ENCODE peak calls at places on chromosomes 4 and X, in six cellular contexts. One of them, this sample, is unnamed. For H3K9me3, the result is how much of the 10 kb centered on the place peaks cover.

GRCh38 chr4:48943387-48943786 is 36.8 kb upstream of the OCIAD2 start:
- DNase-seq in astrocyte: no peak
- DNase-seq in IMR-90: no peak
- DNase-seq in psoas muscle: no peak
- DNase-seq in heart right ventricle: no peak
- DNase-seq in uterus: no peak
- DNase-seq in this sample: no peak

GRCh38 chr4:7214359-7214758 is 22.0 kb downstream of the SORCS2 start:
- DNase-seq in uterus: no peak
- DNase-seq in astrocyte: peak
- DNase-seq in psoas muscle: no peak
- DNase-seq in heart right ventricle: no peak
- DNase-seq in IMR-90: no peak
- DNase-seq in this sample: no peak

GRCh38 chr4:87461281-87461700 is 38.9 kb downstream of the NUDT9 start:
- DNase-seq in heart right ventricle: no peak
- DNase-seq in IMR-90: peak
- DNase-seq in psoas muscle: no peak
- DNase-seq in uterus: no peak
- DNase-seq in astrocyte: peak
- DNase-seq in this sample: no peak

GRCh38 chr4:145709843-145710242 is 29.9 kb downstream of the C4orf51 start:
- DNase-seq in heart right ventricle: no peak
- DNase-seq in uterus: no peak
- DNase-seq in astrocyte: peak
- DNase-seq in psoas muscle: no peak
- DNase-seq in IMR-90: peak
- DNase-seq in this sample: no peak

GRCh38 chrX:122245943-122246342 is 938.1 kb upstream of the GRIA3 start:
- DNase-seq in astrocyte: no peak
- DNase-seq in IMR-90: no peak
- DNase-seq in psoas muscle: no peak
- DNase-seq in uterus: no peak
- DNase-seq in heart right ventricle: no peak
- DNase-seq in this sample: no peak

GRCh38 chr4:147831452-147832192 is 99.7 kb downstream of the ARHGAP10 start:
- DNase-seq in uterus: peak
- DNase-seq in heart right ventricle: no peak
- DNase-seq in IMR-90: peak
- DNase-seq in astrocyte: peak
- DNase-seq in psoas muscle: no peak
- DNase-seq in this sample: peak

GRCh38 chr4:175674219-175674618 is 137.8 kb downstream of the GPM6A start:
- DNase-seq in astrocyte: no peak
- DNase-seq in psoas muscle: no peak
- DNase-seq in uterus: no peak
- DNase-seq in heart right ventricle: no peak
- DNase-seq in IMR-90: no peak
- DNase-seq in this sample: no peak

GRCh38 chr4:140013088-140013487 is 140.9 kb downstream of the MAML3 start:
- DNase-seq in heart right ventricle: no peak
- DNase-seq in IMR-90: no peak
- DNase-seq in psoas muscle: no peak
- DNase-seq in astrocyte: no peak
- DNase-seq in uterus: no peak
- DNase-seq in this sample: no peak

GRCh38 chr4:22514431-22514830 is 1.4 kb downstream of the ADGRA3 start:
- DNase-seq in astrocyte: peak
- DNase-seq in heart right ventricle: no peak
- DNase-seq in psoas muscle: no peak
- DNase-seq in IMR-90: peak
- DNase-seq in uterus: no peak
- DNase-seq in this sample: no peak

GRCh38 chrX:48153769-48154168 is 23.3 kb downstream of the SPACA5B start:
- DNase-seq in IMR-90: no peak
- DNase-seq in psoas muscle: no peak
- DNase-seq in astrocyte: no peak
- DNase-seq in uterus: no peak
- DNase-seq in heart right ventricle: no peak
- DNase-seq in this sample: no peak

GRCh38 chrX:2608638-2609430 is 82.3 kb upstream of the CD99 start:
- DNase-seq in uterus: peak
- DNase-seq in IMR-90: peak
- DNase-seq in psoas muscle: peak
- DNase-seq in astrocyte: peak
- DNase-seq in heart right ventricle: peak
- DNase-seq in this sample: peak

GRCh38 chr4:156536661-156537060 is 434.9 kb downstream of the PDGFC start:
- DNase-seq in IMR-90: peak
- DNase-seq in uterus: peak
- DNase-seq in astrocyte: peak
- DNase-seq in heart right ventricle: no peak
- DNase-seq in psoas muscle: no peak
- DNase-seq in this sample: no peak

GRCh38 chrX:118847676-118848075 is 24.1 kb downstream of the ZCCHC12 start:
- DNase-seq in heart right ventricle: no peak
- DNase-seq in astrocyte: peak
- DNase-seq in psoas muscle: no peak
- DNase-seq in IMR-90: peak
- DNase-seq in uterus: no peak
- DNase-seq in this sample: no peak

GRCh38 chrX:41707218-41707617 is 16.8 kb upstream of the GPR82 start:
- DNase-seq in psoas muscle: no peak
- DNase-seq in astrocyte: no peak
- DNase-seq in heart right ventricle: no peak
- DNase-seq in IMR-90: no peak
- DNase-seq in uterus: no peak
- DNase-seq in this sample: no peak

GRCh38 chrX:147894332-147894870 is 17.3 kb upstream of the FMR1 start:
- DNase-seq in heart right ventricle: no peak
- DNase-seq in uterus: no peak
- DNase-seq in astrocyte: peak
- DNase-seq in IMR-90: no peak
- DNase-seq in psoas muscle: no peak
- DNase-seq in this sample: no peak

GRCh38 chr4:48578132-48578964 is 88.3 kb downstream of the ZAR1 start:
- DNase-seq in psoas muscle: no peak
- DNase-seq in heart right ventricle: no peak
- DNase-seq in astrocyte: peak
- DNase-seq in IMR-90: peak
- DNase-seq in uterus: peak
- DNase-seq in this sample: peak

GRCh38 chr4:61294001-61294400 is 93.9 kb downstream of the ADGRL3 start:
- DNase-seq in uterus: no peak
- DNase-seq in heart right ventricle: no peak
- DNase-seq in astrocyte: no peak
- DNase-seq in psoas muscle: no peak
- DNase-seq in IMR-90: no peak
- DNase-seq in this sample: no peak

GRCh38 chr4:1202526-1203378 is 30.4 kb upstream of the SPON2 start:
- DNase-seq in uterus: no peak
- DNase-seq in IMR-90: no peak
- DNase-seq in heart right ventricle: peak
- DNase-seq in astrocyte: no peak
- DNase-seq in psoas muscle: peak
- DNase-seq in this sample: no peak

GRCh38 chr4:78168029-78168428 is 110.9 kb downstream of the FRAS1 start:
- DNase-seq in IMR-90: no peak
- DNase-seq in astrocyte: no peak
- DNase-seq in psoas muscle: no peak
- DNase-seq in uterus: no peak
- DNase-seq in heart right ventricle: no peak
- DNase-seq in this sample: no peak

GRCh38 chr4:10030946-10031662 is 9.8 kb upstream of the SLC2A9 start:
- DNase-seq in astrocyte: no peak
- DNase-seq in psoas muscle: no peak
- DNase-seq in heart right ventricle: no peak
- DNase-seq in IMR-90: no peak
- DNase-seq in uterus: no peak
- DNase-seq in this sample: no peak

GRCh38 chrX:109347618-109348017 is 134.3 kb downstream of the GUCY2F start:
- DNase-seq in uterus: no peak
- DNase-seq in heart right ventricle: no peak
- DNase-seq in astrocyte: peak
- DNase-seq in IMR-90: peak
- DNase-seq in psoas muscle: no peak
- DNase-seq in this sample: no peak

GRCh38 chr4:169045862-169046584 is 36.0 kb upstream of the CBR4 start:
- DNase-seq in heart right ventricle: no peak
- DNase-seq in IMR-90: no peak
- DNase-seq in uterus: no peak
- DNase-seq in astrocyte: no peak
- DNase-seq in psoas muscle: no peak
- DNase-seq in this sample: no peak

GRCh38 chrX:136767104-136767941 is 13.4 kb downstream of the ARHGEF6 start:
- DNase-seq in heart right ventricle: peak
- DNase-seq in astrocyte: peak
- DNase-seq in psoas muscle: peak
- DNase-seq in uterus: peak
- DNase-seq in IMR-90: peak
- DNase-seq in this sample: peak

GRCh38 chrX:105221374-105221773 is 880 bp upstream of the TEX13A start:
- DNase-seq in uterus: no peak
- DNase-seq in heart right ventricle: no peak
- DNase-seq in astrocyte: no peak
- DNase-seq in IMR-90: no peak
- DNase-seq in psoas muscle: no peak
- DNase-seq in this sample: no peak

GRCh38 chrX:65643786-65644111 is 23.7 kb upstream of the MSN start:
- DNase-seq in uterus: no peak
- DNase-seq in astrocyte: no peak
- DNase-seq in heart right ventricle: no peak
- DNase-seq in psoas muscle: no peak
- DNase-seq in IMR-90: no peak
- DNase-seq in this sample: no peak

GRCh38 chr4:54709281-54709854 is 51.6 kb downstream of the KIT start:
- DNase-seq in heart right ventricle: no peak
- DNase-seq in IMR-90: peak
- DNase-seq in uterus: no peak
- DNase-seq in astrocyte: no peak
- DNase-seq in psoas muscle: no peak
- DNase-seq in this sample: no peak

GRCh38 chrX:41718481-41719245 is 5.3 kb upstream of the GPR82 start:
- DNase-seq in uterus: no peak
- DNase-seq in psoas muscle: no peak
- DNase-seq in IMR-90: no peak
- DNase-seq in astrocyte: peak
- DNase-seq in heart right ventricle: no peak
- DNase-seq in this sample: no peak

GRCh38 chrX:12554206-12554605 is 237.0 kb upstream of the PRPS2 start:
- DNase-seq in astrocyte: no peak
- DNase-seq in IMR-90: no peak
- DNase-seq in heart right ventricle: no peak
- DNase-seq in psoas muscle: no peak
- DNase-seq in uterus: no peak
- DNase-seq in this sample: no peak

GRCh38 chr4:4860803-4861591 is 1.5 kb downstream of the MSX1 start:
- DNase-seq in psoas muscle: peak
- DNase-seq in uterus: peak
- DNase-seq in astrocyte: no peak
- DNase-seq in IMR-90: peak
- DNase-seq in heart right ventricle: peak
- DNase-seq in this sample: no peak

GRCh38 chr4:13151178-13151577 is 333.0 kb downstream of the RAB28 start:
- DNase-seq in IMR-90: no peak
- DNase-seq in astrocyte: no peak
- DNase-seq in uterus: no peak
- DNase-seq in heart right ventricle: no peak
- DNase-seq in psoas muscle: no peak
- DNase-seq in this sample: no peak

GRCh38 chrX:68433155-68433980 is at the start of gene OPHN1:
- DNase-seq in uterus: peak
- DNase-seq in astrocyte: peak
- DNase-seq in heart right ventricle: peak
- DNase-seq in IMR-90: peak
- DNase-seq in psoas muscle: peak
- DNase-seq in this sample: peak

GRCh38 chrX:155755706-155756337 is 125.3 kb upstream of the VAMP7 start:
- DNase-seq in psoas muscle: no peak
- DNase-seq in astrocyte: no peak
- DNase-seq in IMR-90: no peak
- DNase-seq in uterus: no peak
- DNase-seq in heart right ventricle: no peak
- DNase-seq in this sample: no peak
- H3K9me3 ChIP-seq in psoas muscle: under half
- H3K9me3 ChIP-seq in astrocyte: under half
- H3K9me3 ChIP-seq in IMR-90: under half
- H3K9me3 ChIP-seq in uterus: under half
- H3K9me3 ChIP-seq in heart right ventricle: under half
- H3K9me3 ChIP-seq in this sample: under half

GRCh38 chr4:31455612-31456011 is 735.4 kb downstream of the PCDH7 start:
- DNase-seq in psoas muscle: no peak
- DNase-seq in heart right ventricle: no peak
- DNase-seq in IMR-90: no peak
- DNase-seq in uterus: no peak
- DNase-seq in astrocyte: no peak
- DNase-seq in this sample: no peak
- H3K27ac ChIP-seq in psoas muscle: no peak
- H3K27ac ChIP-seq in heart right ventricle: no peak
- H3K27ac ChIP-seq in IMR-90: no peak
- H3K27ac ChIP-seq in uterus: no peak
- H3K27ac ChIP-seq in astrocyte: no peak
- H3K27ac ChIP-seq in this sample: no peak

DNA sequence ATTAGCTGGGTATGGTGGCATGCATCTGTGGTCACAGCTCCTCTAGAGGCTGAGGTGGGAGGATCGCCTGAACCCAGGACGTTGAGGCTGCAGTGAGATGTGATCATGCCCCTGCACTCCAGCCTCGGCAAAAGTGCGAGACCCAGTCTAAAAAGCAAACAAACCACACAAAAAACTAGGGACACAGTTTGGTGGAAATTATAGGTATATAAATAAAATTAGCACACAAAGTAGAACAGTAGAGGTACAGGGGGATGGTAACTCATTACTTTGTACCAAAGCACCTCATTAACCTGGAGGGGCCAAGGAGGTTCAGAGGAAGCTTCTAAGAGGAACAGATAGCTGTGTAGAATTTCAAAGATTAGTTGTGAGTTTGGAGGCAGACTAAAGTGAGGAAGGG is 5.1 kb downstream of the VBP1 start:
- DNase-seq in heart right ventricle: no peak
- DNase-seq in IMR-90: no peak
- DNase-seq in astrocyte: no peak
- DNase-seq in psoas muscle: no peak
- DNase-seq in uterus: no peak
- DNase-seq in this sample: no peak
- H3K9me3 ChIP-seq in heart right ventricle: under half
- H3K9me3 ChIP-seq in IMR-90: under half
- H3K9me3 ChIP-seq in astrocyte: under half
- H3K9me3 ChIP-seq in psoas muscle: under half
- H3K9me3 ChIP-seq in uterus: under half
- H3K9me3 ChIP-seq in this sample: under half

GRCh38 chr4:17494833-17495232 is 17.1 kb downstream of the QDPR start:
- DNase-seq in uterus: no peak
- DNase-seq in heart right ventricle: no peak
- DNase-seq in IMR-90: no peak
- DNase-seq in astrocyte: no peak
- DNase-seq in psoas muscle: no peak
- DNase-seq in this sample: no peak
- H3K27ac ChIP-seq in uterus: no peak
- H3K27ac ChIP-seq in heart right ventricle: no peak
- H3K27ac ChIP-seq in IMR-90: no peak
- H3K27ac ChIP-seq in astrocyte: peak
- H3K27ac ChIP-seq in psoas muscle: no peak
- H3K27ac ChIP-seq in this sample: no peak

This sample was measured in lung.